ENCODE peak calls at places on chromosomes 1 and 21, in four cellular contexts. G is activated T-cell treated with anti-CD3 and anti-CD28 coated beads, Interleukin-2, amount 50 U/mL, for 48 hours; P is NCI-H1105 treated with DMSO at 0.1 percent for 48 hours; X is NCI-H2081. U is an unnamed sample.

GRCh38 chr1:182299728-182300581 is 91.6 kb downstream of the GLUL start:
- DNase-seq in X (no peak), G (no peak), P (no peak), U (peak)

GRCh38 chr1:34642679-34643078 is 112.2 kb upstream of the GJB5 start:
- DNase-seq in X (no peak), G (no peak), P (no peak), U (peak)

GRCh38 chr1:168263130-168263529 is 17.5 kb upstream of the TBX19 start:
- DNase-seq in G (no peak), P (no peak), X (no peak), U (no peak)

GRCh38 chr1:153548722-153549695 is at the start of gene S100A3:
- DNase-seq in X (no peak), G (no peak), P (no peak), U (no peak)

GRCh38 chr1:42223036-42223435 is 58.5 kb upstream of the GUCA2A start:
- DNase-seq in P (no peak), G (no peak), X (no peak), U (no peak)

GRCh38 chr1:55131801-55132200 is 83.4 kb downstream of the USP24 start:
- DNase-seq in G (no peak), P (no peak), X (no peak), U (no peak)

GRCh38 chr1:151371340-151371739 is 1.2 kb downstream of the SELENBP1 start:
- DNase-seq in X (peak), G (no peak), P (peak), U (no peak)

GRCh38 chr21:46325073-46325912 is 1.3 kb downstream of the PCNT start:
- DNase-seq in G (peak), X (peak), P (peak), U (peak)

GRCh38 chr21:32463889-32464300 is 51.4 kb downstream of the EVA1C start:
- DNase-seq in X (no peak), P (no peak), G (no peak), U (no peak)

GRCh38 chr1:200411406-200412257 is 1.8 kb upstream of the ZNF281 start:
- DNase-seq in P (no peak), G (no peak), X (no peak), U (peak)

GRCh38 chr1:192682335-192682734 is 46.4 kb downstream of the RGS13 start:
- DNase-seq in P (no peak), G (no peak), X (no peak), U (no peak)

GRCh38 chr1:51058863-51059262 is 43.2 kb upstream of the C1orf185 start:
- DNase-seq in G (no peak), X (no peak), P (no peak), U (peak)

GRCh38 chr1:109370712-109371270 is 26.9 kb downstream of the SORT1 start:
- DNase-seq in P (no peak), X (no peak), G (no peak), U (no peak)

GRCh38 chr1:192913683-192914082 is 104.8 kb downstream of the RGS2 start:
- DNase-seq in G (no peak), X (no peak), P (no peak), U (no peak)

GRCh38 chr1:192703283-192704206 is 67.6 kb downstream of the RGS13 start:
- DNase-seq in G (no peak), X (no peak), P (no peak), U (no peak)

GRCh38 chr1:217562229-217562878 is 68.5 kb downstream of the GPATCH2 start:
- DNase-seq in G (no peak), P (no peak), X (no peak), U (no peak)

GRCh38 chr1:25068829-25069228 is 138.8 kb upstream of the RUNX3 start:
- DNase-seq in P (no peak), X (no peak), G (peak), U (no peak)